ENCODE peak calls at places on chromosomes 6 and 20, in ten cellular contexts. C, Y, D, X, A, U, V, H, L and N are unnamed samples.

GRCh38 chr6:160188773-160189172 is 67.2 kb downstream of the SLC22A1 start:
- DNase-seq in U (no peak), D (no peak), A (peak), V (no peak), L (no peak), X (no peak), C (no peak), Y (no peak), H (no peak), N (no peak)

GRCh38 chr6:113903666-113904330 is 46.7 kb downstream of the MARCKS start:
- DNase-seq in A (no peak), L (no peak), H (peak), X (peak), V (no peak), U (no peak), C (no peak), Y (no peak), D (peak), N (no peak)

GRCh38 chr6:160926281-160927276 is 65.0 kb upstream of the MAP3K4 start:
- DNase-seq in H (no peak), U (no peak), A (no peak), X (no peak), V (no peak), L (no peak), C (no peak), Y (no peak), D (no peak), N (no peak)

GRCh38 chr6:112362827-112363565 is 15.9 kb downstream of the RFPL4B start:
- DNase-seq in Y (no peak), H (no peak), X (no peak), U (no peak), A (no peak), C (no peak), D (no peak), V (no peak), L (no peak), N (no peak)

GRCh38 chr6:143368426-143368825 is 82.1 kb downstream of the ADAT2 start:
- DNase-seq in U (no peak), D (no peak), X (peak), C (peak), H (no peak), A (peak), V (no peak), Y (no peak), L (no peak), N (no peak)

GRCh38 chr6:100160913-100161312 is 166.9 kb upstream of the MCHR2 start:
- DNase-seq in L (no peak), C (no peak), H (no peak), A (no peak), D (no peak), U (no peak), Y (no peak), X (no peak), V (peak), N (no peak)

GRCh38 chr6:14903176-14904088 is 342.4 kb upstream of the JARID2 start:
- DNase-seq in D (no peak), X (no peak), C (no peak), V (no peak), H (no peak), L (no peak), A (no peak), U (no peak), Y (no peak), N (no peak)

GRCh38 chr20:62728781-62729300 is 20.2 kb downstream of the NTSR1 start:
- DNase-seq in H (no peak), Y (no peak), X (no peak), D (no peak), A (no peak), L (no peak), U (no peak), V (no peak), C (no peak), N (no peak)

GRCh38 chr20:39829255-39829654 is 859.8 kb downstream of the MAFB start:
- DNase-seq in D (peak), C (no peak), L (no peak), H (no peak), A (no peak), U (no peak), X (peak), V (no peak), Y (no peak), N (no peak)

GRCh38 chr20:11529046-11529445 is 388.6 kb upstream of the BTBD3 start:
- DNase-seq in U (no peak), A (no peak), X (no peak), V (no peak), D (no peak), Y (no peak), L (no peak), C (no peak), H (no peak), N (no peak)

GRCh38 chr20:31713312-31714049 is 9.2 kb downstream of the BCL2L1 start:
- DNase-seq in C (peak), D (peak), V (no peak), L (peak), U (peak), Y (no peak), A (peak), X (peak), H (no peak), N (no peak)

GRCh38 chr20:45354423-45355208 is 6.4 kb upstream of the SDC4 start:
- DNase-seq in H (no peak), C (no peak), A (no peak), X (peak), Y (no peak), L (no peak), D (no peak), V (no peak), U (no peak), N (no peak)

GRCh38 chr6:144265061-144265357 is 20.1 kb upstream of the UTRN start:
- DNase-seq in U (peak), Y (no peak), C (no peak), H (no peak), V (no peak), X (peak), A (no peak), D (no peak), L (no peak), N (no peak)

GRCh38 chr6:156283091-156283490 is 494.1 kb upstream of the ARID1B start:
- DNase-seq in C (no peak), D (no peak), A (no peak), U (no peak), L (no peak), V (no peak), H (no peak), Y (no peak), X (no peak), N (no peak)

GRCh38 chr6:21808551-21809181 is 215.1 kb downstream of the SOX4 start:
- DNase-seq in X (peak), A (peak), H (peak), V (no peak), L (no peak), Y (no peak), U (no peak), D (no peak), C (no peak), N (no peak)

GRCh38 chr20:5848711-5849505 is 98.7 kb downstream of the SHLD1 start:
- DNase-seq in Y (no peak), D (peak), U (no peak), H (no peak), V (no peak), L (no peak), A (peak), C (no peak), X (peak), N (no peak)

GRCh38 chr6:119832411-119832810 is 482.9 kb upstream of the MAN1A1 start:
- DNase-seq in X (no peak), C (no peak), U (no peak), Y (no peak), D (no peak), L (no peak), V (no peak), H (no peak), A (no peak), N (no peak)

GRCh38 chr6:39193201-39193791 is 36.0 kb downstream of the KCNK5 start:
- DNase-seq in D (no peak), A (no peak), L (no peak), X (no peak), H (no peak), Y (no peak), U (no peak), V (no peak), C (no peak), N (no peak)

GRCh38 chr20:10309326-10309725 is 90.7 kb downstream of the SNAP25 start:
- DNase-seq in A (peak), X (peak), U (no peak), D (peak), V (no peak), L (peak), H (no peak), Y (no peak), C (peak), N (no peak)

GRCh38 chr6:36326351-36326995 is 10.2 kb downstream of the BNIP5 start:
- DNase-seq in L (no peak), V (no peak), Y (no peak), D (no peak), X (peak), H (no peak), A (no peak), U (no peak), C (no peak), N (no peak)

GRCh38 chr6:42550277-42550676 is 13.6 kb upstream of the UBR2 start:
- DNase-seq in U (no peak), C (no peak), H (no peak), Y (no peak), D (no peak), X (no peak), A (no peak), L (no peak), V (no peak), N (no peak)

GRCh38 chr6:52426667-52427066 is 6.5 kb downstream of the EFHC1 start:
- DNase-seq in U (no peak), X (no peak), D (no peak), L (no peak), H (peak), A (no peak), C (no peak), V (no peak), Y (no peak), N (no peak)

GRCh38 chr6:85416766-85417165 is 33.1 kb upstream of the NT5E start:
- DNase-seq in V (no peak), L (no peak), H (no peak), X (no peak), U (no peak), C (no peak), A (no peak), D (no peak), Y (no peak), N (no peak)

GRCh38 chr6:71224011-71224410 is 64.6 kb upstream of the OGFRL1 start:
- DNase-seq in U (no peak), A (no peak), X (no peak), C (no peak), L (no peak), Y (no peak), H (no peak), V (no peak), D (no peak), N (no peak)